ENCODE peak calls at places on chromosomes 11 and 22, in seven cellular contexts. W, B, U, R, X, Z and N are unnamed samples.

GRCh38 chr11:75051043-75051442 is 45.6 kb downstream of the OR2AT4 start:
- DNase-seq in W (peak), B (no peak), U (no peak), R (no peak), X (no peak), Z (no peak), N (no peak)

GRCh38 chr22:46339956-46340355 is 4.4 kb downstream of the TRMU start:
- DNase-seq in W (no peak), B (no peak), U (no peak), R (no peak), X (no peak), Z (no peak), N (no peak)

GRCh38 chr11:62295504-62295903 is 3.4 kb downstream of the SCGB1D4 start:
- DNase-seq in W (peak), B (no peak), U (peak), R (peak), X (no peak), Z (no peak), N (no peak)

GRCh38 chr11:95544095-95544795 is 245.3 kb downstream of the FAM76B start:
- DNase-seq in W (no peak), B (no peak), U (no peak), R (peak), X (no peak), Z (no peak), N (no peak)

GRCh38 chr11:117426297-117426685 is 98.6 kb downstream of the CEP164 start:
- DNase-seq in W (peak), B (peak), U (peak), R (peak), X (peak), Z (peak), N (peak)

GRCh38 chr11:121323208-121323607 is 30.6 kb downstream of the SC5D start:
- DNase-seq in W (no peak), B (no peak), U (peak), R (no peak), X (no peak), Z (no peak), N (no peak)

GRCh38 chr22:33922268-33922667 is 2.0 kb upstream of the LARGE1 start:
- DNase-seq in W (peak), B (peak), U (peak), R (peak), X (peak), Z (no peak), N (peak)

GRCh38 chr22:24233816-24234215 is 11.1 kb downstream of the GGT5 start:
- DNase-seq in W (no peak), B (no peak), U (no peak), R (no peak), X (no peak), Z (no peak), N (no peak)

GRCh38 chr11:23542171-23542570 is 681.9 kb upstream of the CCDC179 start:
- DNase-seq in W (no peak), B (no peak), U (no peak), R (no peak), X (no peak), Z (no peak), N (no peak)

GRCh38 chr11:134879931-134880330 is 467.9 kb upstream of the B3GAT1 start:
- DNase-seq in W (no peak), B (no peak), U (no peak), R (no peak), X (no peak), Z (no peak), N (no peak)

GRCh38 chr22:50621948-50622722 is 5.8 kb downstream of the ARSA start:
- DNase-seq in W (peak), B (no peak), U (no peak), R (no peak), X (peak), Z (no peak), N (no peak)

GRCh38 chr11:96338910-96339703 is 3.9 kb downstream of the MAML2 start:
- DNase-seq in W (no peak), B (peak), U (no peak), R (peak), X (peak), Z (peak), N (no peak)

GRCh38 chr11:107606122-107606521 is 15.2 kb downstream of the ELMOD1 start:
- DNase-seq in W (no peak), B (no peak), U (peak), R (no peak), X (no peak), Z (no peak), N (no peak)

GRCh38 chr22:48779661-48780596 is 1047.7 kb downstream of the BRD1 start:
- DNase-seq in W (no peak), B (no peak), U (no peak), R (no peak), X (no peak), Z (no peak), N (no peak)

GRCh38 chr22:22578702-22579424 is 19.8 kb upstream of the PRAME start:
- DNase-seq in W (peak), B (peak), U (no peak), R (peak), X (no peak), Z (peak), N (peak)

GRCh38 chr11:66228521-66228920 is 39.9 kb upstream of the RAB1B start:
- DNase-seq in W (no peak), B (no peak), U (peak), R (no peak), X (no peak), Z (no peak), N (no peak)

GRCh38 chr11:82864268-82864667 is 36.0 kb downstream of the PRCP start:
- DNase-seq in W (peak), B (peak), U (peak), R (peak), X (peak), Z (peak), N (peak)

GRCh38 chr22:20429254-20430100 is 8.1 kb downstream of the SCARF2 start:
- DNase-seq in W (peak), B (peak), U (no peak), R (no peak), X (peak), Z (no peak), N (no peak)

GRCh38 chr22:49659924-49660315 is 167.8 kb downstream of the BRD1 start:
- DNase-seq in W (no peak), B (no peak), U (no peak), R (no peak), X (no peak), Z (no peak), N (no peak)

GRCh38 chr11:76628408-76628947 is 42.1 kb downstream of the LRRC32 start:
- DNase-seq in W (no peak), B (no peak), U (no peak), R (no peak), X (peak), Z (no peak), N (no peak)

GRCh38 chr11:57619331-57619730 is 21.8 kb downstream of the SERPING1 start:
- DNase-seq in W (no peak), B (no peak), U (no peak), R (no peak), X (no peak), Z (no peak), N (no peak)

GRCh38 chr11:118608268-118609214 is 1.1 kb downstream of the PHLDB1 start:
- DNase-seq in W (peak), B (peak), U (peak), R (peak), X (peak), Z (peak), N (no peak)

GRCh38 chr11:46382644-46383403 is 1.4 kb downstream of the MDK start:
- DNase-seq in W (no peak), B (no peak), U (peak), R (peak), X (no peak), Z (peak), N (peak)

GRCh38 chr11:14520902-14521151 is 641 bp upstream of the PSMA1 start:
- DNase-seq in W (no peak), B (no peak), U (no peak), R (no peak), X (no peak), Z (no peak), N (no peak)

GRCh38 chr11:8809605-8810272 is 101.2 kb upstream of the AKIP1 start:
- DNase-seq in W (no peak), B (no peak), U (no peak), R (no peak), X (no peak), Z (no peak), N (peak)

GRCh38 chr11:116499396-116500001 is 273.3 kb downstream of the BUD13 start:
- DNase-seq in W (peak), B (peak), U (peak), R (peak), X (peak), Z (peak), N (peak)

GRCh38 chr11:12721816-12722604 is 47.8 kb downstream of the TEAD1 start:
- DNase-seq in W (no peak), B (no peak), U (no peak), R (no peak), X (no peak), Z (no peak), N (no peak)

GRCh38 chr22:27990879-27991278 is 71.8 kb upstream of the PITPNB start:
- DNase-seq in W (peak), B (peak), U (peak), R (peak), X (no peak), Z (no peak), N (no peak)

GRCh38 chr11:108562746-108563581 is 30.6 kb downstream of the EXPH5 start:
- DNase-seq in W (no peak), B (no peak), U (peak), R (no peak), X (no peak), Z (no peak), N (no peak)

GRCh38 chr11:122162095-122162494 is 46.1 kb upstream of the BLID start:
- DNase-seq in W (no peak), B (no peak), U (no peak), R (no peak), X (no peak), Z (no peak), N (no peak)